ENCODE peak calls at places on chromosomes 4 and X, in nine cellular contexts. J is brain microvascular endothelial cell; Q is right cardiac atrium; B is mesendoderm; W is psoas muscle; X is A549; Y is AG04450; L is CD4-positive, CD25-positive, alpha-beta regulatory T cell; P is vagina. G is an unnamed sample.

GRCh38 chr4:89305712-89306437 is 1.7 kb downstream of the GPRIN3 start:
- DNase-seq in J (peak), Q (no peak), B (no peak), W (no peak), X (peak), Y (no peak), L (no peak), P (no peak), G (no peak)

GRCh38 chr4:73839071-73839470 is 2.6 kb downstream of the CXCL6 start:
- DNase-seq in J (no peak), Q (no peak), B (no peak), W (no peak), X (no peak), Y (no peak), L (no peak), P (no peak), G (no peak)

GRCh38 chr4:173990126-173990878 is 293.2 kb downstream of the FBXO8 start:
- DNase-seq in J (peak), Q (no peak), B (peak), W (no peak), X (peak), Y (no peak), L (no peak), P (no peak), G (no peak)

GRCh38 chr4:138234254-138234653 is 7.9 kb downstream of the SLC7A11 start:
- DNase-seq in J (no peak), Q (no peak), B (no peak), W (no peak), X (no peak), Y (no peak), L (no peak), P (no peak), G (no peak)

GRCh38 chr4:89316931-89317366 is 9.3 kb upstream of the GPRIN3 start:
- DNase-seq in J (peak), Q (no peak), B (peak), W (no peak), X (peak), Y (no peak), L (peak), P (no peak), G (no peak)

GRCh38 chrX:50452782-50453181 is 17.8 kb downstream of the DGKK start:
- DNase-seq in J (no peak), Q (no peak), B (no peak), W (no peak), X (no peak), Y (no peak), L (no peak), P (no peak), G (no peak)

GRCh38 chrX:51496501-51497291 is at the start of gene NUDT11:
- DNase-seq in J (peak), Q (peak), B (peak), W (peak), X (peak), Y (no peak), L (peak), P (no peak), G (peak)

GRCh38 chr4:83125738-83126141 is 11.2 kb upstream of the PLAC8 start:
- DNase-seq in J (no peak), Q (no peak), B (no peak), W (no peak), X (no peak), Y (no peak), L (peak), P (no peak), G (no peak)

GRCh38 chrX:113048480-113048879 is 207.8 kb upstream of the AMOT start:
- DNase-seq in J (no peak), Q (no peak), B (no peak), W (no peak), X (no peak), Y (no peak), L (no peak), P (no peak), G (no peak)

GRCh38 chr4:155515444-155515843 is 138.7 kb upstream of the MAP9 start:
- DNase-seq in J (no peak), Q (no peak), B (no peak), W (no peak), X (no peak), Y (no peak), L (no peak), P (no peak), G (no peak)

GRCh38 chrX:104284407-104285000 is 29.8 kb upstream of the ESX1 start:
- DNase-seq in J (no peak), Q (no peak), B (no peak), W (no peak), X (no peak), Y (no peak), L (no peak), P (no peak), G (no peak)

GRCh38 chr4:30953799-30954198 is 233.6 kb downstream of the PCDH7 start:
- DNase-seq in J (no peak), Q (no peak), B (no peak), W (no peak), X (no peak), Y (no peak), L (no peak), P (no peak), G (no peak)

GRCh38 chr4:32192363-32192762 is 1472.2 kb downstream of the PCDH7 start:
- DNase-seq in J (no peak), Q (no peak), B (no peak), W (no peak), X (no peak), Y (no peak), L (no peak), P (no peak), G (no peak)

GRCh38 chrX:40694833-40695232 is 40.5 kb downstream of the MED14 start:
- DNase-seq in J (no peak), Q (no peak), B (no peak), W (no peak), X (no peak), Y (no peak), L (no peak), P (no peak), G (no peak)

GRCh38 chr4:88352062-88352461 is 26.6 kb upstream of the HERC6 start:
- DNase-seq in J (peak), Q (no peak), B (peak), W (no peak), X (peak), Y (no peak), L (no peak), P (peak), G (no peak)

GRCh38 chrX:1185556-1185955 is 26.9 kb downstream of the CRLF2 start:
- DNase-seq in J (no peak), Q (no peak), B (no peak), W (no peak), X (no peak), Y (no peak), L (no peak), P (peak), G (no peak)

GRCh38 chr4:76850010-76850441 is 47.9 kb downstream of the SOWAHB start:
- DNase-seq in J (peak), Q (no peak), B (no peak), W (no peak), X (peak), Y (peak), L (no peak), P (no peak), G (no peak)

GRCh38 chr4:153409924-153410501 is 56.1 kb upstream of the TMEM131L start:
- DNase-seq in J (no peak), Q (no peak), B (no peak), W (no peak), X (no peak), Y (no peak), L (no peak), P (no peak), G (no peak)

GRCh38 chrX:71870337-71871098 is 40.1 kb upstream of the NHSL2 start:
- DNase-seq in J (no peak), Q (no peak), B (peak), W (no peak), X (peak), Y (no peak), L (no peak), P (no peak), G (no peak)

GRCh38 chr4:77015390-77015789 is 60.4 kb downstream of the CCNI start:
- DNase-seq in J (peak), Q (no peak), B (peak), W (no peak), X (no peak), Y (peak), L (no peak), P (no peak), G (no peak)

GRCh38 chr4:7418131-7418943 is 16.4 kb downstream of the PSAPL1 start:
- DNase-seq in J (no peak), Q (no peak), B (no peak), W (no peak), X (no peak), Y (no peak), L (no peak), P (no peak), G (no peak)

GRCh38 chr4:62145276-62145675 is 945.1 kb downstream of the ADGRL3 start:
- DNase-seq in J (no peak), Q (no peak), B (no peak), W (no peak), X (no peak), Y (no peak), L (no peak), P (no peak), G (no peak)

GRCh38 chrX:150051096-150051495 is 112.8 kb upstream of the EOLA2 start:
- DNase-seq in J (no peak), Q (no peak), B (no peak), W (no peak), X (no peak), Y (no peak), L (no peak), P (no peak), G (no peak)

GRCh38 chr4:25925486-25926201 is 11.6 kb downstream of the SMIM20 start:
- DNase-seq in J (peak), Q (peak), B (peak), W (peak), X (peak), Y (no peak), L (no peak), P (no peak), G (peak)

GRCh38 chr4:41205130-41205529 is 9.2 kb downstream of the APBB2 start:
- DNase-seq in J (no peak), Q (no peak), B (no peak), W (no peak), X (no peak), Y (no peak), L (no peak), P (no peak), G (no peak)

GRCh38 chrX:39939678-39940077 is 158.1 kb downstream of the BCOR start:
- DNase-seq in J (no peak), Q (no peak), B (no peak), W (no peak), X (no peak), Y (no peak), L (no peak), P (no peak), G (no peak)

GRCh38 chrX:19824603-19825002 is 62.8 kb downstream of the SH3KBP1 start:
- DNase-seq in J (peak), Q (no peak), B (no peak), W (no peak), X (no peak), Y (no peak), L (no peak), P (no peak), G (no peak)

GRCh38 chr4:59664771-59665170 is 1535.4 kb upstream of the ADGRL3 start:
- DNase-seq in J (no peak), Q (no peak), B (no peak), W (no peak), X (no peak), Y (no peak), L (no peak), P (no peak), G (no peak)

GRCh38 chr4:149961876-149962597 is 116.2 kb upstream of the DCLK2 start:
- DNase-seq in J (peak), Q (no peak), B (no peak), W (no peak), X (peak), Y (peak), L (no peak), P (no peak), G (no peak)

GRCh38 chr4:106775636-106776035 is 260.5 kb downstream of the DKK2 start:
- DNase-seq in J (no peak), Q (no peak), B (no peak), W (no peak), X (no peak), Y (no peak), L (no peak), P (no peak), G (no peak)

GRCh38 chr4:185566972-185567749 is 31.9 kb upstream of the PDLIM3 start:
- DNase-seq in J (peak), Q (peak), B (peak), W (no peak), X (peak), Y (peak), L (no peak), P (no peak), G (no peak)

GRCh38 chrX:131626681-131627296 is 82.9 kb downstream of the OR13H1 start:
- DNase-seq in J (no peak), Q (no peak), B (peak), W (no peak), X (peak), Y (no peak), L (no peak), P (no peak), G (no peak)

GRCh38 chr4:145544998-145545397 is 63.3 kb downstream of the SMAD1 start:
- DNase-seq in J (no peak), Q (no peak), B (no peak), W (no peak), X (no peak), Y (no peak), L (no peak), P (no peak), G (no peak)

GRCh38 chr4:181202249-181202648 is 1041.0 kb upstream of the TENM3 start:
- DNase-seq in J (no peak), Q (no peak), B (no peak), W (no peak), X (no peak), Y (no peak), L (no peak), P (no peak), G (no peak)

GRCh38 chrX:101383679-101384078 is 2.3 kb downstream of the BTK start:
- DNase-seq in J (no peak), Q (no peak), B (no peak), W (no peak), X (no peak), Y (no peak), L (no peak), P (no peak), G (no peak)

GRCh38 chrX:65634732-65635131 is 32.7 kb upstream of the MSN start:
- DNase-seq in J (no peak), Q (no peak), B (no peak), W (no peak), X (no peak), Y (no peak), L (no peak), P (no peak), G (no peak)

GRCh38 chr4:7217453-7218310 is 25.3 kb downstream of the SORCS2 start:
- DNase-seq in J (no peak), Q (no peak), B (no peak), W (no peak), X (peak), Y (no peak), L (no peak), P (no peak), G (no peak)

GRCh38 chr4:42282081-42282901 is 115.0 kb upstream of the SHISA3 start:
- DNase-seq in J (peak), Q (peak), B (peak), W (no peak), X (peak), Y (peak), L (peak), P (no peak), G (peak)

GRCh38 chrX:134677332-134677731 is 19.1 kb upstream of the PLAC1 start:
- DNase-seq in J (no peak), Q (no peak), B (no peak), W (no peak), X (no peak), Y (no peak), L (no peak), P (no peak), G (no peak)

GRCh38 chrX:134679226-134679625 is 21.0 kb upstream of the PLAC1 start:
- DNase-seq in J (no peak), Q (no peak), B (no peak), W (no peak), X (no peak), Y (no peak), L (no peak), P (no peak), G (no peak)

GRCh38 chrX:134682081-134682480 is 23.8 kb upstream of the PLAC1 start:
- DNase-seq in J (no peak), Q (no peak), B (no peak), W (no peak), X (no peak), Y (no peak), L (no peak), P (no peak), G (no peak)

GRCh38 chrX:134676440-134676839 is 18.2 kb upstream of the PLAC1 start:
- DNase-seq in J (peak), Q (no peak), B (no peak), W (no peak), X (peak), Y (no peak), L (no peak), P (no peak), G (no peak)

GRCh38 chrX:134679644-134680043 is 21.4 kb upstream of the PLAC1 start:
- DNase-seq in J (no peak), Q (no peak), B (no peak), W (no peak), X (no peak), Y (no peak), L (no peak), P (no peak), G (no peak)
- H3K27ac ChIP-seq in J (no peak), Q (no peak), B (no peak), W (no peak), X (peak), Y (no peak), L (no peak), P (no peak), G (no peak)

DNA sequence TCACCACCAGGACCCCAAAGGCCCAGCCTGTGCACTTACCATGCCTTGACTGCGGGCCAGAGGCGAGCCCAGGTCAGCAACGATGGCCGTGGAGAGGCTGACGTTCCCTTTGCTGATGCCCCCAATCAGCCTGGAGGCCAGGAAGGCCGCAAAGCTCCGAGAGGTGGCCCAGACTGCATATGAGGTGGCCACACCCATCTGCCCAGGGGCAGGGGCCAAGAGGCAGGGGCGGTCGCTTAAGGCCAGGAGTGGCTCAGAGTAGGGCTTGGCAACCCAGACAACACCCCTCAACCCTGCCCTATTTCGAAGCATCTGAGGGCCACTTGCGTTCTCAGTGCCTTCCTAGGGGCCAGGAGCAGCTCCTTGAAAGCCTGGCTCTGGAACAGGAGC is 30.6 kb downstream of the NOP14 start:
- DNase-seq in J (no peak), Q (no peak), B (no peak), W (no peak), X (no peak), Y (no peak), L (no peak), P (no peak), G (no peak)
- H3K4me3 ChIP-seq in J (peak), Q (no peak), B (no peak), W (no peak), X (no peak), Y (no peak), L (no peak), P (no peak), G (no peak)

GRCh38 chr4:52995341-52996030 is 133.4 kb downstream of the RASL11B start:
- DNase-seq in J (no peak), Q (no peak), B (no peak), W (no peak), X (no peak), Y (no peak), L (no peak), P (no peak), G (no peak)
- H3K27ac ChIP-seq in J (peak), Q (no peak), B (no peak), W (no peak), X (no peak), Y (no peak), L (no peak), P (peak), G (no peak)

DNA sequence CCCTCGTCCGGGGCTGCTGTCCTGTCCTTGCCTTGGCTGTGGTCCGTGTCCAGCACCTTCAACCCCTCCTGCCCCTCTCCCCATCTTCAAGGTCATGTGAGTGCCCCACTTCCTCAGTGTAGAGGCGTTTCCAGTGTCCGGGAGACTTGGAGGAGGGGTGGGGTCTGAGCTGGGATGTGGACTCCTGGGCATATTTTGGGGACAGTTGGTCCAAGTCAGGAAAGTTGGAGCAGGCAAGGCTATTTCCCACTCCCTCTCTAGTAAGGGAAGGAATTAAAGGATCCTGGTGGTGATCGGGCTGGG is 3.0 kb downstream of the PCGF3 start:
- DNase-seq in J (no peak), Q (no peak), B (no peak), W (no peak), X (no peak), Y (no peak), L (no peak), P (no peak), G (no peak)
- H3K4me3 ChIP-seq in J (no peak), Q (no peak), B (no peak), W (peak), X (no peak), Y (peak), L (no peak), P (no peak), G (peak)

GRCh38 chrX:124231454-124231853 is 101.0 kb upstream of the TEX13D start:
- DNase-seq in J (no peak), Q (no peak), B (no peak), W (no peak), X (no peak), Y (no peak), L (no peak), P (no peak), G (no peak)

GRCh38 chrX:124228849-124229248 is 103.6 kb upstream of the TEX13D start:
- DNase-seq in J (no peak), Q (no peak), B (peak), W (no peak), X (no peak), Y (no peak), L (no peak), P (no peak), G (no peak)

GRCh38 chrX:124229374-124229773 is 103.1 kb upstream of the TEX13D start:
- DNase-seq in J (no peak), Q (no peak), B (peak), W (no peak), X (no peak), Y (no peak), L (no peak), P (no peak), G (no peak)

GRCh38 chrX:124232523-124233201 is 99.8 kb upstream of the TEX13D start:
- DNase-seq in J (no peak), Q (no peak), B (peak), W (no peak), X (no peak), Y (no peak), L (no peak), P (no peak), G (no peak)

DNA sequence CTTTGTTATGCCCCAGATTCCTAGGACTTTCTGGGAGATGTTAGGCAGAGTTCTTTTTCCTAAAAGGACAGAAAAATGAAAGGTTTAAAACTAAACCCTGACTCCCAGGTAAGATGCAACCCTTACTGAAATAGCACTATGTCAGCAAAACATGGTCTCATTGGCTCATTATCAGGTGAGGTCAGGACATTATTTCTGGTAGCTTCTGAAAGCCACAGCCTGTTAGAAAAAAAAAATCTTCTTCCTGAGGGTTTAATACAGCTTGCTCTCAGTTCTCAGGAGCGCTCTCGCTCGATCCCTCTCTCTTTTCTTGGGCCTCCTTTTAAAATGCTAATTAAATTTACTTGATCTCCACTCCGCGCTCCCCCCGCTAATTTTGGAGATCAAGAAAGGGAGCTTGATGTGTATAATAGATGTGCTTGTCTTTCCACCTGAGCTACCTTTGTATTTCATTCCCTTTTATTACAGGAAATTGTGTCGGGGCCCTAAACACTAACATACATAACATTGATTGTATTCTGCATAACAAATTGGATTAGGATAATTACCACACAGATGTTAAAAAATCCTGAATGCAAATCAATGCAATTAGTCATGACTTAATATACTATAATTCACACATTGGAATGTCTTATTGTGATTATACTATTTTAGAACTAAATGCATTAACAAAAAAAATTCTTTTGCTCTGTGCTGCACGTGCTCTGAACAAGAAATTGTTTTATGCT is 101.7 kb upstream of the TEX13D start:
- DNase-seq in J (no peak), Q (no peak), B (no peak), W (no peak), X (no peak), Y (no peak), L (no peak), P (no peak), G (no peak)
- H3K27ac ChIP-seq in J (no peak), Q (no peak), B (no peak), W (no peak), X (no peak), Y (no peak), L (no peak), P (no peak), G (no peak)

GRCh38 chr4:1578301-1578781 is 105.8 kb downstream of the FAM53A start:
- DNase-seq in J (no peak), Q (peak), B (peak), W (peak), X (no peak), Y (no peak), L (no peak), P (no peak), G (no peak)
- H3K4me3 ChIP-seq in J (no peak), Q (peak), B (no peak), W (no peak), X (peak), Y (no peak), L (no peak), P (peak), G (no peak)

G was measured in dorsolateral prefrontal cortex.